ENCODE peak calls at places on chromosomes 11 and 22, in six cellular contexts. Z, U, F, Q, A and G are unnamed samples.

GRCh38 chr11:12408156-12408770 is 30.9 kb downstream of the PARVA start:
- DNase-seq in Z (no peak), U (no peak), F (no peak), Q (no peak), A (no peak), G (no peak)

GRCh38 chr22:25113316-25113721 is 86.3 kb upstream of the CRYBB3 start:
- DNase-seq in Z (no peak), U (no peak), F (no peak), Q (no peak), A (no peak), G (no peak)

GRCh38 chr11:115959098-115959497 is 454.9 kb upstream of the CADM1 start:
- DNase-seq in Z (no peak), U (no peak), F (no peak), Q (no peak), A (peak; percentile 16), G (no peak)

GRCh38 chr11:83002047-83002446 is 69.7 kb downstream of the RAB30 start:
- DNase-seq in Z (peak; percentile 17), U (no peak), F (no peak), Q (no peak), A (no peak), G (no peak)

GRCh38 chr11:102924851-102925380 is 30.6 kb downstream of the MMP13 start:
- DNase-seq in Z (no peak), U (no peak), F (no peak), Q (no peak), A (no peak), G (no peak)

GRCh38 chr11:20161230-20161918 is 1.1 kb upstream of the DBX1 start:
- DNase-seq in Z (peak; percentile 89), U (peak; percentile 66), F (no peak), Q (no peak), A (no peak), G (peak; percentile 71)

GRCh38 chr11:125351868-125352250 is 144.2 kb downstream of the FEZ1 start:
- DNase-seq in Z (no peak), U (no peak), F (no peak), Q (no peak), A (no peak), G (no peak)

GRCh38 chr11:62068730-62069129 is 55.1 kb upstream of the INCENP start:
- DNase-seq in Z (no peak), U (no peak), F (no peak), Q (no peak), A (no peak), G (no peak)

GRCh38 chr11:45659818-45660160 is 5.6 kb downstream of the CHST1 start:
- DNase-seq in Z (no peak), U (no peak), F (no peak), Q (no peak), A (no peak), G (no peak)

GRCh38 chr11:1390603-1391164 is 950 bp downstream of the BRSK2 start:
- DNase-seq in Z (peak; percentile 65), U (peak; percentile 73), F (no peak), Q (no peak), A (no peak), G (peak; percentile 62)

GRCh38 chr11:113562981-113563461 is 87.8 kb upstream of the DRD2 start:
- DNase-seq in Z (peak; percentile 28), U (no peak), F (no peak), Q (no peak), A (no peak), G (no peak)

GRCh38 chr22:31046591-31047226 is 34.4 kb upstream of the SMTN start:
- DNase-seq in Z (peak; percentile 14), U (no peak), F (peak; percentile 35), Q (no peak), A (peak; percentile 45), G (peak; percentile 14)

GRCh38 chr11:34145847-34146381 is 40.5 kb downstream of the NAT10 start:
- DNase-seq in Z (no peak), U (no peak), F (no peak), Q (peak; percentile 50), A (no peak), G (no peak)

GRCh38 chr11:119149371-119150275 is 771 bp downstream of the ABCG4 start:
- DNase-seq in Z (peak; percentile 63), U (no peak), F (no peak), Q (no peak), A (no peak), G (peak; percentile 38)

GRCh38 chr11:134730096-134730495 is 318.1 kb upstream of the B3GAT1 start:
- DNase-seq in Z (no peak), U (no peak), F (no peak), Q (no peak), A (no peak), G (no peak)

GRCh38 chr11:46383974-46384701 is 2.7 kb downstream of the MDK start:
- DNase-seq in Z (no peak), U (no peak), F (peak; percentile 46), Q (no peak), A (no peak), G (no peak)

GRCh38 chr11:66373261-66373660 is 1.7 kb upstream of the SLC29A2 start:
- DNase-seq in Z (no peak), U (no peak), F (no peak), Q (no peak), A (no peak), G (no peak)

GRCh38 chr11:86488553-86488952 is 113.9 kb downstream of the CCDC81 start:
- DNase-seq in Z (no peak), U (no peak), F (no peak), Q (no peak), A (no peak), G (no peak)

GRCh38 chr11:1650034-1650917 is 20.7 kb downstream of the KRTAP5-5 start:
- DNase-seq in Z (peak; percentile 34), U (no peak), F (no peak), Q (no peak), A (no peak), G (no peak)

GRCh38 chr11:11502303-11502828 is 119.4 kb downstream of the GALNT18 start:
- DNase-seq in Z (no peak), U (no peak), F (no peak), Q (no peak), A (no peak), G (no peak)

GRCh38 chr11:76839326-76839725 is 21.4 kb upstream of the ACER3 start:
- DNase-seq in Z (no peak), U (no peak), F (no peak), Q (no peak), A (no peak), G (no peak)

GRCh38 chr11:12448131-12448939 is 71.0 kb downstream of the PARVA start:
- DNase-seq in Z (no peak), U (no peak), F (no peak), Q (no peak), A (no peak), G (no peak)

GRCh38 chr22:49301398-49302149 is 526.1 kb downstream of the BRD1 start:
- DNase-seq in Z (no peak), U (peak; percentile 50), F (no peak), Q (no peak), A (no peak), G (no peak)

GRCh38 chr22:49299821-49300231 is 527.8 kb downstream of the BRD1 start:
- DNase-seq in Z (no peak), U (peak; percentile 29), F (no peak), Q (no peak), A (no peak), G (no peak)

GRCh38 chr22:49300241-49300640 is 527.4 kb downstream of the BRD1 start:
- DNase-seq in Z (no peak), U (no peak), F (no peak), Q (no peak), A (no peak), G (no peak)

GRCh38 chr22:49302150-49302460 is 525.6 kb downstream of the BRD1 start:
- DNase-seq in Z (no peak), U (no peak), F (no peak), Q (no peak), A (no peak), G (no peak)

DNA sequence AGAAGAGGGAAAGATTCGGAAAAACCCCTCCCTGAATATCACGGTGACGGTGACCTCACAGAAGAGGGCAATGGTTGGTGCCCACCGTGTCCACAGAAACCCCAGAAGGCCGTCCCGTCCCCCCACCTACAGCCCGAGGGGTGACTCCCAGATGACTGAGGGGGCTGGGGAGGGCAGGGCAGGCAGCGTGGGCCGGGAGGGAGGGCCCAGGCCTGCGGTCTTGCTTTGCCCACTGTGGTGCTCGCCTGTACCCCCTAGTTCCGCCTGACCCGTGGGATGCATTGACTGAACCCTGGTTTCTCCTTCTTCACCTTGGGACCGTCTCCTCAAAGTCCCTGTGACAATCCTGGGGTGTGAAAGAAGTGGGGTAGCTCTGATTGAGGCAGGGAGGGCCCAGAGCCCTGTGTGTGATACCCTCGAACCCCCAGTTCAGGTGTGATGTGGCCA is 526.7 kb downstream of the BRD1 start:
- DNase-seq in Z (no peak), U (no peak), F (no peak), Q (no peak), A (no peak), G (no peak)
- TF ChIP-seq CREB1 in Z (no peak), U (no peak), F (no peak), Q (no peak), A (no peak), G (no peak)

DNA sequence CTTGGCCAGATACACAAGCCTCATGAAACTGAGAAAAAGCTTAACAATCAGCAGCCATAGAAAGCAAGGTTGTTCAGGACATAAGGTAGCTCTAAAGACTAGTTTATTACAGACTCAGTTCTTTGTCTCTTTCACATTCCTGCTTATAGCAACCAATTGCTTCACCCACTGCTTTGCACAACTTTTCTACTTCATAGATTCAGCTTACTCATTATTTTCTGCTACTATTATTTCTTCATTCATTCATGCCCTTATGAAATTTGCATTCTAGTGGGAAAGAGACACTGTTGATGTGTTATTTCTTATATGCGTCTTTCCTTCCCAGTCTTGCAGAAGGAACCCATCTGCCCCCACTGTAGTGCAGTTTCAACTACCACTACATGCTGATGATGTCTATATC is 4.7 kb downstream of the CCDC34 start:
- DNase-seq in Z (no peak), U (no peak), F (no peak), Q (no peak), A (no peak), G (no peak)
- TF ChIP-seq CREB1 in Z (no peak), U (no peak), F (no peak), Q (no peak), A (no peak), G (no peak)

DNA sequence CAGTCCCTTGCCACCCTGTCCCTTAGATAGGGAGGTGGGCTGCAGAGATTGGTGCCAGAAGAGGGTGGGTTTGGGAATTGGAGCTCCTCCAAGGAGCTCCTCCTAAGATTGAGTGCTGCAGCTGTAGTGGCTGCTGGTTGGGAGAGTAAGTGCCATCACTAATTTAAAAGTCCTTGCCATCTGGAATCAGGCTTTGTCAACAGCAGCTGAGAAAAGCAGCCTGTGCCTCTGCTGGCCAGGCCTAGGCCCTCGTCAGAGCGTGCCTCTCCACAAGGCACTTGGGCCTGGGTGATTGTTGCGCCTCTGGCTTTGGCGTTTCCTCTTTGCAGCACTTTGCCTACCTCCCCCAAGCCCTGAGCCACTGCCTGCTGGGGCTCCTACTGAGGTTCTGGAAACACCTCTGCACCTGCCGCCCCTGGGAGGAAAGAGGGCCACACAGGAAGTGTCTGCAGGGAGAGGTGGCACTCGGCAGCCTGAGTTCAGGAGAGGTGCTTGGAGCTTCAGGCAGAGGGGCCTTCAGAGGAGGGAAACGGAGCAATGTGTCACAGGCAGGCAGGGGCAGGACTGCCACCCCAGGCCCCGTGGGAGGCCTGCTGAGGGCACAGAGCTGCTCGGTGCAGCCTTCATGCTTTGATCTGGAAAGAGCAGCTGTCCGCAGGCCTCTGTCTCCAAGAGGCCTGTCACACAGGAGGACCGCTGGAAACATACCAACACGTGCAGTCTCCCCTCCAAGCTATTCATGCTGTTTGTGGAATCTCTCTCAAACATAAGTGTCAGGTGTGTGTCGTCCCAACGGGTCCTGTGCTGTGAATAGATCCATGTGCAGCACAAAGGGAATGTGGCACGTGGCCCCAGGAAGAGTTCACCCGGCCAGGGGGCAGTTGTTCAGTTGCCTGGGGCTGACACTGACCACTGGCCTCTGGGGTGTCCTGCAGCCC is 61.6 kb upstream of the EMID1 start:
- DNase-seq in Z (no peak), U (peak; percentile 45), F (no peak), Q (no peak), A (no peak), G (no peak)
- TF ChIP-seq CREB1 in Z (no peak), U (no peak), F (no peak), Q (no peak), A (no peak), G (no peak)

GRCh38 chr22:47692811-47693210 is 930.4 kb downstream of the TBC1D22A start:
- DNase-seq in Z (no peak), U (peak; percentile 19), F (no peak), Q (no peak), A (no peak), G (no peak)
- TF ChIP-seq CREB1 in Z (no peak), U (no peak), F (no peak), Q (no peak), A (no peak), G (no peak)